ENCODE peak calls at places on chromosomes 7 and 10, in four cellular contexts. One of them, this sample, is unnamed.

GRCh38 chr7:15751191-15751701 is 64.8 kb upstream of the MEOX2 start:
- DNase-seq in HCT116: no peak
- DNase-seq in K562: no peak
- DNase-seq in GM12878: no peak
- DNase-seq in this sample: no peak

GRCh38 chr7:4951903-4952636 is 6.9 kb downstream of the MMD2 start:
- DNase-seq in HCT116: no peak
- DNase-seq in K562: peak
- DNase-seq in GM12878: peak
- DNase-seq in this sample: no peak

GRCh38 chr7:116836911-116837310 is 25.5 kb upstream of the CAPZA2 start:
- DNase-seq in HCT116: peak
- DNase-seq in K562: no peak
- DNase-seq in GM12878: no peak
- DNase-seq in this sample: no peak

GRCh38 chr7:57416601-57417358 is 33.2 kb upstream of the ZNF716 start:
- DNase-seq in HCT116: no peak
- DNase-seq in K562: no peak
- DNase-seq in GM12878: no peak
- DNase-seq in this sample: no peak

GRCh38 chr7:81195033-81195432 is 276.2 kb upstream of the SEMA3C start:
- DNase-seq in HCT116: no peak
- DNase-seq in K562: no peak
- DNase-seq in GM12878: no peak
- DNase-seq in this sample: peak

GRCh38 chr7:93178213-93178612 is 30.0 kb upstream of the SAMD9L start:
- DNase-seq in HCT116: no peak
- DNase-seq in K562: peak
- DNase-seq in GM12878: no peak
- DNase-seq in this sample: no peak

GRCh38 chr10:33772370-33773331 is 438.2 kb upstream of the NRP1 start:
- DNase-seq in HCT116: no peak
- DNase-seq in K562: no peak
- DNase-seq in GM12878: no peak
- DNase-seq in this sample: no peak

GRCh38 chr7:156604311-156604710 is 36.3 kb upstream of the RNF32 start:
- DNase-seq in HCT116: no peak
- DNase-seq in K562: no peak
- DNase-seq in GM12878: no peak
- DNase-seq in this sample: no peak

GRCh38 chr10:116001266-116001857 is 271.6 kb downstream of the GFRA1 start:
- DNase-seq in HCT116: no peak
- DNase-seq in K562: no peak
- DNase-seq in GM12878: no peak
- DNase-seq in this sample: no peak

GRCh38 chr10:118483496-118483895 is 112.0 kb downstream of the PRLHR start:
- DNase-seq in HCT116: no peak
- DNase-seq in K562: peak
- DNase-seq in GM12878: no peak
- DNase-seq in this sample: no peak

GRCh38 chr7:33248663-33249062 is 119.3 kb downstream of the BBS9 start:
- DNase-seq in HCT116: no peak
- DNase-seq in K562: no peak
- DNase-seq in GM12878: no peak
- DNase-seq in this sample: peak

GRCh38 chr10:20795391-20795790 is 101.7 kb downstream of the NEBL start:
- DNase-seq in HCT116: no peak
- DNase-seq in K562: no peak
- DNase-seq in GM12878: no peak
- DNase-seq in this sample: no peak

GRCh38 chr7:46244752-46245151 is 323.7 kb upstream of the IGFBP3 start:
- DNase-seq in HCT116: no peak
- DNase-seq in K562: no peak
- DNase-seq in GM12878: no peak
- DNase-seq in this sample: no peak

GRCh38 chr7:66110861-66111260 is 3.8 kb upstream of the CRCP start:
- DNase-seq in HCT116: peak
- DNase-seq in K562: peak
- DNase-seq in GM12878: no peak
- DNase-seq in this sample: peak

GRCh38 chr7:44645696-44646095 is 39.3 kb downstream of the OGDH start:
- DNase-seq in HCT116: no peak
- DNase-seq in K562: no peak
- DNase-seq in GM12878: no peak
- DNase-seq in this sample: no peak

GRCh38 chr7:116177009-116177408 is 33.3 kb upstream of the TES start:
- DNase-seq in HCT116: no peak
- DNase-seq in K562: no peak
- DNase-seq in GM12878: no peak
- DNase-seq in this sample: no peak

GRCh38 chr7:75971309-75971960 is 23.0 kb downstream of the TMEM120A start:
- DNase-seq in HCT116: no peak
- DNase-seq in K562: no peak
- DNase-seq in GM12878: no peak
- DNase-seq in this sample: no peak

GRCh38 chr10:45355494-45355893 is 18.5 kb upstream of the ALOX5 start:
- DNase-seq in HCT116: no peak
- DNase-seq in K562: no peak
- DNase-seq in GM12878: no peak
- DNase-seq in this sample: no peak

GRCh38 chr10:110310741-110311140 is 6.0 kb upstream of the SMNDC1 start:
- DNase-seq in HCT116: no peak
- DNase-seq in K562: no peak
- DNase-seq in GM12878: no peak
- DNase-seq in this sample: no peak

GRCh38 chr10:44960098-44960480 is 487 bp downstream of the RASSF4 start:
- DNase-seq in HCT116: no peak
- DNase-seq in K562: no peak
- DNase-seq in GM12878: no peak
- DNase-seq in this sample: no peak

GRCh38 chr7:44607141-44608068 is 978 bp downstream of the OGDH start:
- DNase-seq in HCT116: no peak
- DNase-seq in K562: no peak
- DNase-seq in GM12878: no peak
- DNase-seq in this sample: no peak

GRCh38 chr10:69748621-69749020 is 53.1 kb upstream of the COL13A1 start:
- DNase-seq in HCT116: no peak
- DNase-seq in K562: no peak
- DNase-seq in GM12878: no peak
- DNase-seq in this sample: no peak

GRCh38 chr7:41584746-41585145 is 118.1 kb downstream of the INHBA start:
- DNase-seq in HCT116: no peak
- DNase-seq in K562: no peak
- DNase-seq in GM12878: no peak
- DNase-seq in this sample: no peak

GRCh38 chr10:14200645-14201534 is 129.8 kb downstream of the FRMD4A start:
- DNase-seq in HCT116: no peak
- DNase-seq in K562: peak
- DNase-seq in GM12878: no peak
- DNase-seq in this sample: no peak

GRCh38 chr7:2488272-2488645 is 12.1 kb upstream of the GRIFIN start:
- DNase-seq in HCT116: no peak
- DNase-seq in K562: no peak
- DNase-seq in GM12878: no peak
- DNase-seq in this sample: no peak

GRCh38 chr7:40175725-40176510 is 41.1 kb downstream of the SUGCT start:
- DNase-seq in HCT116: no peak
- DNase-seq in K562: no peak
- DNase-seq in GM12878: no peak
- DNase-seq in this sample: no peak

GRCh38 chr10:63628526-63629362 is 107.5 kb downstream of the REEP3 start:
- DNase-seq in HCT116: peak
- DNase-seq in K562: peak
- DNase-seq in GM12878: peak
- DNase-seq in this sample: peak

GRCh38 chr7:70402069-70402468 is 729.9 kb upstream of the GALNT17 start:
- DNase-seq in HCT116: no peak
- DNase-seq in K562: no peak
- DNase-seq in GM12878: no peak
- DNase-seq in this sample: no peak

GRCh38 chr7:154871483-154871882 is 131.4 kb downstream of the PAXIP1 start:
- DNase-seq in HCT116: no peak
- DNase-seq in K562: no peak
- DNase-seq in GM12878: no peak
- DNase-seq in this sample: no peak

GRCh38 chr7:154871928-154872750 is 130.8 kb downstream of the PAXIP1 start:
- DNase-seq in HCT116: no peak
- DNase-seq in K562: no peak
- DNase-seq in GM12878: no peak
- DNase-seq in this sample: no peak

GRCh38 chr7:154873722-154874121 is 129.2 kb downstream of the PAXIP1 start:
- DNase-seq in HCT116: no peak
- DNase-seq in K562: no peak
- DNase-seq in GM12878: no peak
- DNase-seq in this sample: no peak

GRCh38 chr7:154874409-154875113 is 128.4 kb downstream of the PAXIP1 start:
- DNase-seq in HCT116: no peak
- DNase-seq in K562: no peak
- DNase-seq in GM12878: no peak
- DNase-seq in this sample: no peak

DNA sequence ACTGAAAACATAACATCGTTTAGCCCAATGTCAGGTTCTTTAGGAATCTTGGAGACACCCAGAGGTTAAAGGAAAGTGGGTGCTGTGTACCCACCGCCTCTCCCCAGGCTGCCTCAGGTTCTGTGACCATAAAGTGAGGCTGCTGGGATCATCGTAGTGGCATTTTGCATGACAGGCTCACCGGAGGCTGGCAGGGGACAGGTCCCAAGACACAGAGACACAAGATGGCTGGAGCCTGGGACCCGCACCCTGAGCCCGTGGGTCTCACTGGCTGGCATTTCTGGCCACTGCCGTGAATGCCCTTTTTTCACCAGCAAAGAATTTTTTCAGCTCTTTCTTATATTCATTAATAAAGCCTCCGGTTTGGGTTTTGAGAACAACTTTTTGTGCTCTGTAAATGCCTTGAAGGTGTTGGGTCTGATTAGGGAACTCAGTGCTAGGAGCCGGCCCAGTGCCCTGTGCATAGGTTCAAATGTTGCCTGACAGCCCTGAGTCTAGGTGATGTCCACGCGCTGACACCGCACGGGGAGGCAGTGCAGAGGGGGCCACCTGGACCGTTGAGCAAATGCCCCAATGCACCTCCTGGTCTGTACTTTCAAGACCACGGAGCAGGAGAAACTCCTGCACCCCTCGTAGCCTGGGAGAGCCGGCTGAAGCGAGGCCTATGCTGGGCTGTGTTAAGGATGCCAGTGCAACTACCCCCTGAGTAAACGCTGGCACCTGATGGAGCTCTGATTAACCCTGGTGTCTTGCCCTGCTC is 129.9 kb downstream of the PAXIP1 start:
- DNase-seq in HCT116: no peak
- DNase-seq in K562: no peak
- DNase-seq in GM12878: no peak
- DNase-seq in this sample: no peak
- TF ChIP-seq ZBTB33 in HCT116: no peak
- TF ChIP-seq ZBTB33 in K562: no peak
- TF ChIP-seq ZBTB33 in GM12878: no peak
- TF ChIP-seq ZBTB33 in this sample: no peak

DNA sequence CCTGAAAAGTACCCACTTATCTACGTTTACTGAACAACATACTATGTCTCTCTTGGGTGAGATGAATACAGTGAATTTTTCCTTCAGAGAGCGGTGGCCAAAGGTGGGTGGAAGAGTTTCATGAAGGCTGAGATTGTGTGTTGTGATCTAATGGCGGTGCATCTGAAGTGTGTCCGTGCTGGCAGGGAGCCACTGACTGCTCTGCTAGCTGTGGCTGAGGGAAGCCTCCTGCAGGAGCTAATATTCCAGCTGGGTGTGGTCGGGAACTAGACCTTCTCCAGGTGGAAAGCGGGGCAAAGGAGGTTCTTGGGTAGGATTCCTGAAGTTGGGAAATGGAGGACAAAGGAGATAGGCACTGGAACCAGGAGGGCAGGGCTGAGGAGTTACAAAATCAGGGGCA is 69.2 kb upstream of the GRB10 start:
- DNase-seq in HCT116: no peak
- DNase-seq in K562: no peak
- DNase-seq in GM12878: no peak
- DNase-seq in this sample: no peak
- TF ChIP-seq CEBPB in HCT116: no peak
- TF ChIP-seq CEBPB in K562: no peak
- TF ChIP-seq CEBPB in GM12878: no peak
- TF ChIP-seq CEBPB in this sample: no peak

DNA sequence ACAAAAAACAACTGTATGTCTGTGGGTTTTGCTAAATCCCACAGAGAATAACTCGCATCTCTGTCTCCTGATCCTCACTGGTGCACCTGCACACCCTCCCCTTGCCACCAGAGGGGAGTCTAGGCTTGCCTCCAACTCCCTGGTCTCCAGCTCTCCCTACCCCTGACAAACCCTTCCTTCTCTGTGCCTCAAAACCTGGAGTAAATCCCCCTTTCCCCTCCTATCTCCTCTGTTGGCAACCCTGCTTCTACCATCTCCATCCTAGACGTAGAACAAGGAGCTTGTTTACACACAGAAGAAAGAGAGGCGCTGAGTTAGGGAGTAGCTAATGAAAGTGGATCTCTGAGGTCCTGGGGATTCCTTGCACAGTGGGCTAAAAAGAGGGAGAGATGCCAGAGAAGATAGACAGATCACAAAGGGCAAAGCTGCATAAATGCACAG is 6.0 kb downstream of the MBLAC1 start:
- DNase-seq in HCT116: no peak
- DNase-seq in K562: peak
- DNase-seq in GM12878: no peak
- DNase-seq in this sample: peak
- TF ChIP-seq ZBTB33 in HCT116: no peak
- TF ChIP-seq ZBTB33 in K562: no peak
- TF ChIP-seq ZBTB33 in GM12878: no peak
- TF ChIP-seq ZBTB33 in this sample: no peak

GRCh38 chr10:60732240-60733188 is 45.8 kb upstream of the CDK1 start:
- DNase-seq in HCT116: no peak
- DNase-seq in K562: no peak
- DNase-seq in GM12878: no peak
- DNase-seq in this sample: no peak
- TF ChIP-seq CEBPB in HCT116: no peak
- TF ChIP-seq CEBPB in K562: no peak
- TF ChIP-seq CEBPB in GM12878: no peak
- TF ChIP-seq CEBPB in this sample: no peak